ENCODE peak calls at places on chromosomes 3 and 15, in eight cellular contexts. Z is lower leg skin, X is BJ, L is fibroblast of the aortic adventitia, M is cardiac fibroblast, Q is neural progenitor cell, W is GM06990, K is heart left ventricle. T is an unnamed sample.

GRCh38 chr15:98874773-98875172 is 132.8 kb downstream of the PGPEP1L start:
- DNase-seq in Z (no peak), X (no peak), L (no peak), M (no peak), Q (peak; percentile 34), W (no peak), K (no peak), T (no peak)

GRCh38 chr3:62046326-62046725 is 327.0 kb downstream of the FEZF2 start:
- DNase-seq in Z (no peak), X (no peak), L (peak; percentile 47), M (peak; percentile 24), Q (no peak), W (no peak), K (no peak), T (no peak)

GRCh38 chr3:110901536-110901935 is 170.1 kb upstream of the NECTIN3 start:
- DNase-seq in Z (no peak), X (no peak), L (no peak), M (no peak), Q (no peak), W (no peak), K (no peak), T (no peak)

GRCh38 chr3:131795382-131796085 is 239.3 kb downstream of the CPNE4 start:
- DNase-seq in Z (no peak), X (no peak), L (peak; percentile 71), M (peak; percentile 51), Q (no peak), W (peak; percentile 28), K (no peak), T (no peak)

GRCh38 chr3:190012314-190012782 is 108.3 kb downstream of the P3H2 start:
- DNase-seq in Z (no peak), X (no peak), L (peak; percentile 41), M (peak; percentile 28), Q (peak; percentile 13), W (no peak), K (no peak), T (no peak)

GRCh38 chr3:50150863-50151686 is 4.0 kb upstream of the SEMA3F start:
- DNase-seq in Z (no peak), X (no peak), L (no peak), M (no peak), Q (peak; percentile 78), W (no peak), K (no peak), T (no peak)

GRCh38 chr15:60116456-60117089 is 112.5 kb downstream of the FOXB1 start:
- DNase-seq in Z (no peak), X (no peak), L (no peak), M (no peak), Q (peak; percentile 25), W (no peak), K (no peak), T (no peak)

GRCh38 chr3:80771085-80771484 is 990.4 kb downstream of the GBE1 start:
- DNase-seq in Z (no peak), X (no peak), L (peak; percentile 51), M (peak; percentile 61), Q (no peak), W (no peak), K (no peak), T (no peak)

GRCh38 chr3:29022976-29023375 is 257.9 kb upstream of the RBMS3 start:
- DNase-seq in Z (no peak), X (no peak), L (no peak), M (no peak), Q (no peak), W (no peak), K (no peak), T (no peak)

GRCh38 chr15:43253431-43254403 is 13.0 kb downstream of the TGM5 start:
- DNase-seq in Z (peak; percentile 57), X (no peak), L (peak; percentile 29), M (peak; percentile 50), Q (no peak), W (peak; percentile 47), K (no peak), T (no peak)

GRCh38 chr15:51349156-51349844 is 7.8 kb downstream of the GLDN start:
- DNase-seq in Z (no peak), X (no peak), L (peak; percentile 72), M (peak; percentile 34), Q (no peak), W (no peak), K (no peak), T (no peak)

GRCh38 chr3:98824256-98824655 is 61.1 kb downstream of the ST3GAL6 start:
- DNase-seq in Z (no peak), X (no peak), L (peak; percentile 52), M (peak; percentile 12), Q (no peak), W (no peak), K (no peak), T (no peak)

GRCh38 chr3:39910828-39911464 is 101.5 kb downstream of the MYRIP start:
- DNase-seq in Z (no peak), X (peak; percentile 39), L (peak; percentile 60), M (peak; percentile 15), Q (no peak), W (no peak), K (no peak), T (no peak)

GRCh38 chr15:78950906-78951840 is 6.3 kb upstream of the CTSH start:
- DNase-seq in Z (no peak), X (no peak), L (peak; percentile 70), M (peak; percentile 69), Q (no peak), W (no peak), K (no peak), T (no peak)

GRCh38 chr3:56917740-56918568 is 116.2 kb upstream of the ARHGEF3 start:
- DNase-seq in Z (no peak), X (no peak), L (no peak), M (no peak), Q (no peak), W (peak; percentile 86), K (no peak), T (no peak)

GRCh38 chr15:84552896-84553295 is 47.9 kb upstream of the ZSCAN2 start:
- DNase-seq in Z (no peak), X (no peak), L (no peak), M (no peak), Q (no peak), W (no peak), K (no peak), T (no peak)

GRCh38 chr3:38522002-38522401 is 25.9 kb downstream of the EXOG start:
- DNase-seq in Z (no peak), X (no peak), L (no peak), M (no peak), Q (no peak), W (no peak), K (no peak), T (no peak)

GRCh38 chr3:158909870-158910269 is 108.0 kb downstream of the MFSD1 start:
- DNase-seq in Z (no peak), X (peak; percentile 6), L (no peak), M (no peak), Q (no peak), W (no peak), K (no peak), T (peak; percentile 37)

GRCh38 chr3:115999598-115999997 is 376.3 kb downstream of the GAP43 start:
- DNase-seq in Z (no peak), X (no peak), L (no peak), M (no peak), Q (peak; percentile 32), W (no peak), K (no peak), T (no peak)

GRCh38 chr15:87877114-87877810 is 379.3 kb downstream of the NTRK3 start:
- DNase-seq in Z (no peak), X (no peak), L (peak; percentile 94), M (peak; percentile 83), Q (no peak), W (no peak), K (no peak), T (no peak)

DNA sequence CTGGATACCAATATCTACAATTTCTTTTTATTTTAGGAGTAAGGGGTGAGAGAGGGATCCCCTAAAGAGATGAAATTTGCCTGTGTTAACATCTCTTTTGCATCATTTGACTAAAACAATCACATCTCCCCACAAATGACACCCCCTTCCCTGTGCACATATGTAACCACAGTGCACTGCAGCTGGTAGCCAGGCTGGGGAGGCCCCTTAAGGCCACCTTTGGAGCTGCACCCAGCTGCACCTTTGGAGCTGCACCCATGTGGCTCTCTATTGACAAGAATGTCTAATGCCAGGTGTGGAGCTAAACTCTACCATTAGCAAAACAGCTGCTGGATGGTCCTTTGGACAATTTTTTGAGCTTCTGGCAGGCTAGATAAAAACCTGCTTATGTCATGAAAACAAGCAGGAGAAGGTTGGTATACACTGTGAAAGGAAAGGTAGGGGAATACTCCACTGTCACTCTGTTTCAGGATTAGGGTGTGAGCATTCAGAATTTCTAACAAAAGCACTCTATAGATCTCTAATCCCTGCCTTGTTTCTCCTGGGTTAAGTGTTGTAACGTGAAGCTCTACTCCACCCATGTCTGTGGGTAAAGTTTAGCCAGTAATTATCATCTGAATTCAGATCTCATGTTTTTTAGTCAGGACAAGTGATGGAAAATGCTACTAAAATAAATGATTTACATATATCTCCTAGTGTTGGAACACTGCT is 52.1 kb downstream of the TFG start:
- DNase-seq in Z (no peak), X (no peak), L (no peak), M (no peak), Q (peak; percentile 29), W (no peak), K (no peak), T (no peak)
- TF ChIP-seq CTCF in Z (no peak), X (no peak), L (peak; percentile 19), M (peak; percentile 34), Q (peak; percentile 28), W (peak; percentile 49), K (no peak), T (peak; percentile 11)

GRCh38 chr3:16543242-16543864 is 29.9 kb upstream of the RFTN1 start:
- DNase-seq in Z (no peak), X (no peak), L (no peak), M (no peak), Q (no peak), W (no peak), K (no peak), T (no peak)
- H3K4me3 ChIP-seq in Z (no peak overlapping the region), X (no peak overlapping the region), L (no peak overlapping the region), M (no peak overlapping the region), Q (no peak overlapping the region), W (no peak overlapping the region), K (no peak overlapping the region), T (no peak overlapping the region)

GRCh38 chr15:75995611-75996010 is 16.6 kb downstream of the NRG4 start:
- DNase-seq in Z (no peak), X (no peak), L (no peak), M (no peak), Q (no peak), W (no peak), K (no peak), T (no peak)
- TF ChIP-seq CTCF in Z (no peak), X (no peak), L (no peak), M (no peak), Q (no peak), W (no peak), K (no peak), T (no peak)

DNA sequence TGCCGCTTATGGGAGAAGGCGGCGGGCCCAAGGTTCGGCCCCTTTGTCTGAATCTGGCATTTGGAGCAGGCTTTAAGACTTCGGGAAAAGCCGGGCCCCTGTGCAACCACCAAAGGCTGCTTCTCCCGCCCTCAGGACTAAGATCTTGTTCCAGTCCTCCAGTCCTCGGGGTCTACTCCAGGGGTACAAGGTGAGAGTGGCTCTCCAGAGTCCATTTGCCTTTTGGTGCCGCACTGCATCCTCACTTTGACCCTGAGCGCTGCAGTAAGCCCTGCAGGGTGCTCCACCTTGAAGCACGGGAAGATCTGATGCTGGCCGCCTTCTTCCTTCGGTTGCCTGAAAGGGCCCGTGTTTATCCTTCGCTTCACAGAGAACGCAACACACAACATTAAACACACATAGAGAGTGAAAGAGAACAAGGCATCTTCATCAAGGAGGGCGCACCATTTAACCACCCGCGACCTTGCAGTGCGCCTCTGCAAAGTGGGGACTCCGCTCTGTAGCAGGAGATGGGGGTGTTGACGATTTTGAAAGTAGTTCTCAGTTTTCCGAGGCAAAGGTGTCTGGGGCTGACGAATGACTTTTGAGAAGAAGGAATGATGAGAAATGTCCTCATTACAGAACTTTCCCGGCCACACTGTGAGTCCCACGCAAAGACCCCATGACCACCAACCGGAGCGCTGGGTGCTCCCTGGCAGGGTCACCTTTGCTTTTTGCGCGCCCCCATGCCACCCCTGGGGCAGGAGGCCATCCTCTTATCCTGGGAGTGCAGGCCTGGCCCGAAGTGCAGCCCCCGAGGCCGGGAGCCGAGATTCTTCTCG is 1.0 kb downstream of the PIGZ start:
- DNase-seq in Z (no peak), X (no peak), L (no peak), M (no peak), Q (peak; percentile 7), W (no peak), K (no peak), T (no peak)
- H3K4me3 ChIP-seq in Z (no peak overlapping the region), X (peak overlapping the region; percentile 68), L (peak overlapping the region; percentile 71), M (peak overlapping the region; percentile 58), Q (peak overlapping the region; percentile 84), W (peak overlapping the region; percentile 76), K (peak overlapping the region; percentile 68), T (peak overlapping the region; percentile 79)